ENCODE peak calls at places on chromosomes 4 and X, in seven cellular contexts. Y, A, W, M, K, O and P are unnamed samples.

GRCh38 chr4:37604464-37604863 is 81.7 kb downstream of the RELL1 start:
- DNase-seq in Y (peak), A (no peak), W (no peak), M (no peak), K (peak), O (peak), P (no peak)

GRCh38 chr4:184451726-184452125 is 22.6 kb downstream of the IRF2 start:
- DNase-seq in Y (no peak), A (no peak), W (no peak), M (no peak), K (no peak), O (no peak), P (no peak)

GRCh38 chr4:3744232-3744631 is 22.0 kb upstream of the ADRA2C start:
- DNase-seq in Y (no peak), A (no peak), W (no peak), M (no peak), K (no peak), O (no peak), P (no peak)

GRCh38 chr4:121736735-121737351 is 28.1 kb downstream of the SMIM43 start:
- DNase-seq in Y (peak), A (no peak), W (peak), M (peak), K (peak), O (peak), P (no peak)

GRCh38 chr4:140568507-140569306 is at the start of gene UCP1:
- DNase-seq in Y (no peak), A (no peak), W (peak), M (peak), K (no peak), O (no peak), P (no peak)

GRCh38 chrX:5399403-5399802 is 829.3 kb downstream of the NLGN4X start:
- DNase-seq in Y (no peak), A (no peak), W (no peak), M (no peak), K (no peak), O (no peak), P (no peak)

GRCh38 chr4:120517966-120518365 is 404.6 kb downstream of the PRDM5 start:
- DNase-seq in Y (peak), A (no peak), W (peak), M (no peak), K (peak), O (peak), P (no peak)

GRCh38 chr4:31844350-31844749 is 1124.2 kb downstream of the PCDH7 start:
- DNase-seq in Y (no peak), A (no peak), W (no peak), M (no peak), K (no peak), O (no peak), P (no peak)

GRCh38 chr4:3291411-3291968 is 1.3 kb upstream of the RGS12 start:
- DNase-seq in Y (no peak), A (no peak), W (peak), M (peak), K (no peak), O (no peak), P (no peak)

GRCh38 chr4:96916731-96917130 is 1076.8 kb downstream of the PDHA2 start:
- DNase-seq in Y (no peak), A (no peak), W (peak), M (no peak), K (no peak), O (no peak), P (no peak)

GRCh38 chr4:9983211-9983610 is 38.1 kb downstream of the SLC2A9 start:
- DNase-seq in Y (no peak), A (no peak), W (no peak), M (no peak), K (no peak), O (no peak), P (no peak)

GRCh38 chr4:186260117-186260503 is 5.9 kb upstream of the F11 start:
- DNase-seq in Y (no peak), A (no peak), W (no peak), M (no peak), K (no peak), O (no peak), P (no peak)

GRCh38 chr4:110510955-110511544 is 35.1 kb downstream of the ENPEP start:
- DNase-seq in Y (no peak), A (no peak), W (peak), M (no peak), K (peak), O (peak), P (no peak)

GRCh38 chrX:12804655-12805054 is 13.4 kb downstream of the PRPS2 start:
- DNase-seq in Y (peak), A (no peak), W (no peak), M (no peak), K (no peak), O (no peak), P (no peak)